ENCODE peak calls at places on chromosomes 3 and 15, in four cellular contexts. H, M, N and Z are unnamed samples.

GRCh38 chr15:77426871-77427270 is 6.2 kb downstream of the HMG20A start:
- DNase-seq in H (no peak), M (no peak), N (no peak), Z (no peak)

GRCh38 chr15:71096676-71097075 is 18.6 kb upstream of the THSD4 start:
- DNase-seq in H (no peak), M (no peak), N (no peak), Z (peak)

GRCh38 chr3:24222165-24222805 is 272.4 kb downstream of the THRB start:
- DNase-seq in H (no peak), M (no peak), N (no peak), Z (peak)

GRCh38 chr3:114553949-114554593 is 260.2 kb downstream of the TIGIT start:
- DNase-seq in H (no peak), M (no peak), N (no peak), Z (no peak)

GRCh38 chr15:37824717-37825382 is 109.6 kb upstream of the TMCO5A start:
- DNase-seq in H (no peak), M (no peak), N (no peak), Z (no peak)

GRCh38 chr3:45566205-45566604 is 28.3 kb upstream of the LIMD1 start:
- DNase-seq in H (no peak), M (no peak), N (no peak), Z (no peak)

GRCh38 chr3:195818301-195818700 is 6.6 kb upstream of the MUC4 start:
- DNase-seq in H (no peak), M (no peak), N (no peak), Z (no peak)

GRCh38 chr15:73804421-73804820 is 51.3 kb upstream of the INSYN1 start:
- DNase-seq in H (no peak), M (no peak), N (no peak), Z (no peak)

GRCh38 chr3:185342458-185343169 is 20.3 kb upstream of the MAP3K13 start:
- DNase-seq in H (no peak), M (no peak), N (no peak), Z (no peak)

GRCh38 chr15:70096975-70097336 is 761 bp downstream of the TLE3 start:
- DNase-seq in H (no peak), M (no peak), N (peak), Z (no peak)

GRCh38 chr15:25796395-25796794 is 66.7 kb downstream of the ATP10A start:
- DNase-seq in H (no peak), M (no peak), N (no peak), Z (no peak)

GRCh38 chr3:32963871-32964270 is 12.4 kb downstream of the CCR4 start:
- DNase-seq in H (no peak), M (no peak), N (no peak), Z (no peak)

GRCh38 chr15:84766461-84767005 is 18.1 kb downstream of the ZNF592 start:
- DNase-seq in H (no peak), M (no peak), N (no peak), Z (no peak)

GRCh38 chr15:33026614-33027013 is 167.9 kb downstream of the FMN1 start:
- DNase-seq in H (no peak), M (no peak), N (no peak), Z (no peak)

GRCh38 chr3:152330565-152330964 is 61.8 kb downstream of the MBNL1 start:
- DNase-seq in H (no peak), M (no peak), N (no peak), Z (no peak)
- TF ChIP-seq POLR2A in H (no peak), M (no peak), N (no peak), Z (no peak)

GRCh38 chr15:40807028-40807887 is at the start of the genes DNAJC17 and ZFYVE19:
- DNase-seq in H (peak), M (peak), N (peak), Z (no peak)
- TF ChIP-seq POLR2A in H (peak), M (peak), N (no peak), Z (no peak)

GRCh38 chr15:67059127-67059553 is 6.3 kb upstream of the SMAD3 start:
- DNase-seq in H (no peak), M (no peak), N (no peak), Z (no peak)
- TF ChIP-seq POLR2A in H (no peak), M (no peak), N (no peak), Z (no peak)

GRCh38 chr3:52444860-52445793 is at the start of gene SEMA3G:
- DNase-seq in H (peak), M (peak), N (no peak), Z (no peak)
- TF ChIP-seq POLR2A in H (no peak), M (no peak), N (no peak), Z (no peak)

DNA sequence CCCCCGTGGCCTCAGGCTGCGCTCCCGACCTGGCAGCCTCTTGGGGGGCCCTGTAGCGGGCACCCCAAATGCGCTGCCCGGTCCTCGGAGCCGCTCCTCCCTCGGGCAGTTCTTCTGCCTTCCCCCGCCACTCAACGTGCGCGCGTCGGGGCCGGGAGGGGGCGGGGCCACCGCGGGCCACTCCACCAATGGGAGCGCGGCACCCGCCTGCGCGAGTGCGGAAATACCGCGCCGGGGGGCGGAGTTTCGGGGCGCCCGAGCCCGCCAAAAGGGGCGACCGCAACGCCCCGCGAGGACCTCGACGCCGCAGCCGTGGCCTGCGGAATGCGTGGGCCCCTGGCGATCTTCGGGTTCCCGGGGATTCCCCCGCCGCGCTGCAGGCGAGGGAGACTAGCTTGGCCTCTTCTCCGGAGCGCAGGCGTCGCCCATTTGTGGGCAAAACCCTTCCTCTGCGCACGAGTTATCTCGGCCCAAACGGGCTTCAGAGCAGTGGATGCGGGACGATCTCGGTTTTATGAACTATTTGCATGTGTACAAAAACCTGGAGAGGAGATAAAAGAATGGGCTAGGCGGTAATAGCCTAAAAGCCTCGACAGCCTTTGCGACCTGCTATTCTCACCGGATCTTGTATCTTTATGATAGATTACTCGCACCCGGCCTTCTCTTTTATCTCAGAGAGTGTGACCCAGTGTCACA is at the start of gene TASOR:
- DNase-seq in H (peak), M (peak), N (peak), Z (no peak)
- TF ChIP-seq POLR2A in H (peak), M (peak), N (peak), Z (peak)

GRCh38 chr3:169659858-169660614 is 3.5 kb downstream of the MECOM start:
- DNase-seq in H (no peak), M (no peak), N (no peak), Z (no peak)

GRCh38 chr3:169659096-169659521 is 4.4 kb downstream of the MECOM start:
- DNase-seq in H (no peak), M (no peak), N (no peak), Z (no peak)

GRCh38 chr3:169658311-169658931 is 5.1 kb downstream of the MECOM start:
- DNase-seq in H (no peak), M (no peak), N (no peak), Z (no peak)

GRCh38 chr3:169660709-169661566 is 2.6 kb downstream of the MECOM start:
- DNase-seq in H (no peak), M (no peak), N (no peak), Z (no peak)

DNA sequence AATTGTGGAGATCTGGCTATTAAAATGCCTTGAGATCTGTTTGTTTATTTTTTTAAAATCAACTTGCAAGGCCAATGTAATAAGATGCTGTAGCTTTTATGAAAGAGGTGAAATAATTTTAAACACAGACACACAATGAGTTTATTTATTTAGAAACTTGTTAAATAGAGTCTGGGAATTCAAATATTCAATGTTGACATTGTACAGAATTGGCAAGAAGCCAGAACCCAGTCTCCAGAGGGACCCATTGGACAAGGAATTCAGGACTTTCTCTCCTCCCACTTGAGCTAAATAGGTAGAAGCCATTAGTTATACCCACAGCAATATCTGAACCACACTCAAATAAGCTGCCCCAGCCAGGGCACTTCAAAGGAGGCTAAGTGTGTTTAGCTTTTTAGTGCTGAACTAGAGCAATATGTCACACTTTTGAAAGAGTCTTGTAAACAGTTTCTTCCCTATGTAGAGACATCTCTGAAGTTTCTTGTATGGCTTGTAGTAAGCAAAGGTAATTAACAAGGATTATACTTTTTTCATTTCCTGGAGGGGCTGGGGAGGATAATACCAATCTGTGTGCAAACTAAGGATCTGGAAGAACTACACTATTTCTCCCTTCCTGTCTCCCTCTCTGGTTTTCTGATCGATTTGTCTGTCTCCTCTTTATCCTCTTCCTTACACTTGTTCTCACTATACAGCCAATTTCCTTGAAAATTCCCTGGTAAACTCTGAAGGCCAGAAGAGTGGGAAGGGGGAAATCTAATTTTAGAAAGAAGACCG is 6.0 kb downstream of the MECOM start:
- DNase-seq in H (no peak), M (no peak), N (no peak), Z (no peak)
- TF ChIP-seq POLR2A in H (no peak), M (no peak), N (no peak), Z (no peak)

GRCh38 chr3:71587958-71588357 is 4.4 kb upstream of the FOXP1 start:
- DNase-seq in H (no peak), M (no peak), N (no peak), Z (no peak)

GRCh38 chr3:71593106-71593505 is 9.6 kb upstream of the FOXP1 start:
- DNase-seq in H (no peak), M (no peak), N (no peak), Z (no peak)

GRCh38 chr3:71589132-71589531 is 5.6 kb upstream of the FOXP1 start:
- DNase-seq in H (no peak), M (no peak), N (no peak), Z (no peak)

GRCh38 chr3:71586810-71587242 is 3.3 kb upstream of the FOXP1 start:
- DNase-seq in H (no peak), M (no peak), N (no peak), Z (no peak)

DNA sequence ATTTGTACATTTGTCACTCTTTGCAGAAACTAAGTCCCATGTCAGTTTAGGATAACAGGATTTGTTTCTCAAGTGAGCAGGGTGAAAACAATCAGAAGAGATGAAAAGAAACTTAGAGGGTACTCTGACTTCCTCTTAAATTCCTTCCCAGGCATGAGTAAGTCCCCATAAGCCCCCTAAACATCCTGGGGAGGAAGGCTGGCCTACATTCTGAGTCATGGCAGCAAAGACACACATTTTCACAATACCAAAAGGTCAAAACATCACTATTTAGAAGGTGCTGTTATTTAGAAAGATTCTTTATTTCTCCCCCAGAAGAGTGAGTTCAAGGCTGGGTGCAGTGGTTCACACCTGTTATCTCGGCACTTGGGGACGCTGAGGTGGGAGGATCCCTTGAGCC is 7.6 kb upstream of the FOXP1 start:
- DNase-seq in H (no peak), M (no peak), N (no peak), Z (no peak)
- TF ChIP-seq POLR2A in H (no peak), M (no peak), N (no peak), Z (no peak)